ENCODE peak calls at places on chromosome 13, in eight cellular contexts. One of them, this sample, is unnamed.

GRCh38 chr13:103948477-103948876 is 882.3 kb upstream of the SLC10A2 start:
- DNase-seq in H54: no peak
- DNase-seq in stimulated activated CD4-positive, alpha-beta T cell treated with anti-CD3 and anti-CD28 coated beads, Interleukin-15, amount 100 ng/mL, for 1 hour: no peak
- DNase-seq in pancreas: no peak
- DNase-seq in dermis blood vessel endothelial cell: peak; percentile 66
- DNase-seq in effector memory CD4-positive, alpha-beta T cell: no peak
- DNase-seq in tibial nerve: no peak
- DNase-seq in stimulated activated naive B cell treated with anti-CD40 and anti-IgM and Interleukin-4, amounts not matched to agents 10 μg/mL and 1 μg/mL and 100 μg/mL, for 72 hours: no peak
- DNase-seq in this sample: no peak

GRCh38 chr13:65264066-65264465 is 1966.1 kb downstream of the PCDH9 start:
- DNase-seq in H54: no peak
- DNase-seq in stimulated activated CD4-positive, alpha-beta T cell treated with anti-CD3 and anti-CD28 coated beads, Interleukin-15, amount 100 ng/mL, for 1 hour: no peak
- DNase-seq in pancreas: no peak
- DNase-seq in dermis blood vessel endothelial cell: no peak
- DNase-seq in effector memory CD4-positive, alpha-beta T cell: no peak
- DNase-seq in tibial nerve: no peak
- DNase-seq in stimulated activated naive B cell treated with anti-CD40 and anti-IgM and Interleukin-4, amounts not matched to agents 10 μg/mL and 1 μg/mL and 100 μg/mL, for 72 hours: no peak
- DNase-seq in this sample: no peak

GRCh38 chr13:63124863-63125262 is 1709.2 kb upstream of the PCDH20 start:
- DNase-seq in H54: no peak
- DNase-seq in stimulated activated CD4-positive, alpha-beta T cell treated with anti-CD3 and anti-CD28 coated beads, Interleukin-15, amount 100 ng/mL, for 1 hour: no peak
- DNase-seq in pancreas: no peak
- DNase-seq in dermis blood vessel endothelial cell: peak; percentile 19
- DNase-seq in effector memory CD4-positive, alpha-beta T cell: no peak
- DNase-seq in tibial nerve: no peak
- DNase-seq in stimulated activated naive B cell treated with anti-CD40 and anti-IgM and Interleukin-4, amounts not matched to agents 10 μg/mL and 1 μg/mL and 100 μg/mL, for 72 hours: no peak
- DNase-seq in this sample: peak; percentile 8

GRCh38 chr13:23681253-23681652 is 111.0 kb downstream of the TNFRSF19 start:
- DNase-seq in H54: no peak
- DNase-seq in stimulated activated CD4-positive, alpha-beta T cell treated with anti-CD3 and anti-CD28 coated beads, Interleukin-15, amount 100 ng/mL, for 1 hour: no peak
- DNase-seq in pancreas: no peak
- DNase-seq in dermis blood vessel endothelial cell: no peak
- DNase-seq in effector memory CD4-positive, alpha-beta T cell: no peak
- DNase-seq in tibial nerve: no peak
- DNase-seq in stimulated activated naive B cell treated with anti-CD40 and anti-IgM and Interleukin-4, amounts not matched to agents 10 μg/mL and 1 μg/mL and 100 μg/mL, for 72 hours: no peak
- DNase-seq in this sample: no peak

GRCh38 chr13:45209229-45209628 is 8.4 kb upstream of the KCTD4 start:
- DNase-seq in H54: no peak
- DNase-seq in stimulated activated CD4-positive, alpha-beta T cell treated with anti-CD3 and anti-CD28 coated beads, Interleukin-15, amount 100 ng/mL, for 1 hour: no peak
- DNase-seq in pancreas: no peak
- DNase-seq in dermis blood vessel endothelial cell: no peak
- DNase-seq in effector memory CD4-positive, alpha-beta T cell: no peak
- DNase-seq in tibial nerve: no peak
- DNase-seq in stimulated activated naive B cell treated with anti-CD40 and anti-IgM and Interleukin-4, amounts not matched to agents 10 μg/mL and 1 μg/mL and 100 μg/mL, for 72 hours: no peak
- DNase-seq in this sample: no peak

GRCh38 chr13:98439896-98440295 is 137.0 kb downstream of the STK24 start:
- DNase-seq in H54: no peak
- DNase-seq in stimulated activated CD4-positive, alpha-beta T cell treated with anti-CD3 and anti-CD28 coated beads, Interleukin-15, amount 100 ng/mL, for 1 hour: no peak
- DNase-seq in pancreas: no peak
- DNase-seq in dermis blood vessel endothelial cell: no peak
- DNase-seq in effector memory CD4-positive, alpha-beta T cell: no peak
- DNase-seq in tibial nerve: no peak
- DNase-seq in stimulated activated naive B cell treated with anti-CD40 and anti-IgM and Interleukin-4, amounts not matched to agents 10 μg/mL and 1 μg/mL and 100 μg/mL, for 72 hours: no peak
- DNase-seq in this sample: no peak

GRCh38 chr13:30872685-30873443 is 33.2 kb upstream of the MEDAG start:
- DNase-seq in H54: peak; percentile 52
- DNase-seq in stimulated activated CD4-positive, alpha-beta T cell treated with anti-CD3 and anti-CD28 coated beads, Interleukin-15, amount 100 ng/mL, for 1 hour: no peak
- DNase-seq in pancreas: no peak
- DNase-seq in dermis blood vessel endothelial cell: peak; percentile 93
- DNase-seq in effector memory CD4-positive, alpha-beta T cell: no peak
- DNase-seq in tibial nerve: peak; percentile 67
- DNase-seq in stimulated activated naive B cell treated with anti-CD40 and anti-IgM and Interleukin-4, amounts not matched to agents 10 μg/mL and 1 μg/mL and 100 μg/mL, for 72 hours: no peak
- DNase-seq in this sample: no peak

GRCh38 chr13:51501592-51502205 is 48.9 kb upstream of the INTS6 start:
- DNase-seq in H54: peak; percentile 26
- DNase-seq in stimulated activated CD4-positive, alpha-beta T cell treated with anti-CD3 and anti-CD28 coated beads, Interleukin-15, amount 100 ng/mL, for 1 hour: no peak
- DNase-seq in pancreas: no peak
- DNase-seq in dermis blood vessel endothelial cell: no peak
- DNase-seq in effector memory CD4-positive, alpha-beta T cell: no peak
- DNase-seq in tibial nerve: no peak
- DNase-seq in stimulated activated naive B cell treated with anti-CD40 and anti-IgM and Interleukin-4, amounts not matched to agents 10 μg/mL and 1 μg/mL and 100 μg/mL, for 72 hours: no peak
- DNase-seq in this sample: no peak

GRCh38 chr13:94209110-94209509 is 270.4 kb downstream of the DCT start:
- DNase-seq in H54: no peak
- DNase-seq in stimulated activated CD4-positive, alpha-beta T cell treated with anti-CD3 and anti-CD28 coated beads, Interleukin-15, amount 100 ng/mL, for 1 hour: no peak
- DNase-seq in pancreas: no peak
- DNase-seq in dermis blood vessel endothelial cell: no peak
- DNase-seq in effector memory CD4-positive, alpha-beta T cell: no peak
- DNase-seq in tibial nerve: no peak
- DNase-seq in stimulated activated naive B cell treated with anti-CD40 and anti-IgM and Interleukin-4, amounts not matched to agents 10 μg/mL and 1 μg/mL and 100 μg/mL, for 72 hours: no peak
- DNase-seq in this sample: no peak

GRCh38 chr13:26694609-26695359 is 65.8 kb downstream of the GPR12 start:
- DNase-seq in H54: no peak
- DNase-seq in stimulated activated CD4-positive, alpha-beta T cell treated with anti-CD3 and anti-CD28 coated beads, Interleukin-15, amount 100 ng/mL, for 1 hour: no peak
- DNase-seq in pancreas: no peak
- DNase-seq in dermis blood vessel endothelial cell: no peak
- DNase-seq in effector memory CD4-positive, alpha-beta T cell: no peak
- DNase-seq in tibial nerve: no peak
- DNase-seq in stimulated activated naive B cell treated with anti-CD40 and anti-IgM and Interleukin-4, amounts not matched to agents 10 μg/mL and 1 μg/mL and 100 μg/mL, for 72 hours: no peak
- DNase-seq in this sample: no peak

GRCh38 chr13:89688908-89689307 is 1658.6 kb upstream of the MIR17HG start:
- DNase-seq in H54: no peak
- DNase-seq in stimulated activated CD4-positive, alpha-beta T cell treated with anti-CD3 and anti-CD28 coated beads, Interleukin-15, amount 100 ng/mL, for 1 hour: no peak
- DNase-seq in pancreas: no peak
- DNase-seq in dermis blood vessel endothelial cell: no peak
- DNase-seq in effector memory CD4-positive, alpha-beta T cell: no peak
- DNase-seq in tibial nerve: no peak
- DNase-seq in stimulated activated naive B cell treated with anti-CD40 and anti-IgM and Interleukin-4, amounts not matched to agents 10 μg/mL and 1 μg/mL and 100 μg/mL, for 72 hours: no peak
- DNase-seq in this sample: peak; percentile 9

GRCh38 chr13:112066624-112067004 is 335 bp upstream of the SOX1 start:
- DNase-seq in H54: no peak
- DNase-seq in stimulated activated CD4-positive, alpha-beta T cell treated with anti-CD3 and anti-CD28 coated beads, Interleukin-15, amount 100 ng/mL, for 1 hour: no peak
- DNase-seq in pancreas: no peak
- DNase-seq in dermis blood vessel endothelial cell: peak; percentile 23
- DNase-seq in effector memory CD4-positive, alpha-beta T cell: peak; percentile 21
- DNase-seq in tibial nerve: no peak
- DNase-seq in stimulated activated naive B cell treated with anti-CD40 and anti-IgM and Interleukin-4, amounts not matched to agents 10 μg/mL and 1 μg/mL and 100 μg/mL, for 72 hours: no peak
- DNase-seq in this sample: peak; percentile 4

GRCh38 chr13:20191311-20191901 is 1.3 kb downstream of the GJB2 start:
- DNase-seq in H54: no peak
- DNase-seq in stimulated activated CD4-positive, alpha-beta T cell treated with anti-CD3 and anti-CD28 coated beads, Interleukin-15, amount 100 ng/mL, for 1 hour: no peak
- DNase-seq in pancreas: peak; percentile 68
- DNase-seq in dermis blood vessel endothelial cell: no peak
- DNase-seq in effector memory CD4-positive, alpha-beta T cell: no peak
- DNase-seq in tibial nerve: no peak
- DNase-seq in stimulated activated naive B cell treated with anti-CD40 and anti-IgM and Interleukin-4, amounts not matched to agents 10 μg/mL and 1 μg/mL and 100 μg/mL, for 72 hours: no peak
- DNase-seq in this sample: no peak

GRCh38 chr13:73754727-73755292 is 379.4 kb downstream of the KLF12 start:
- DNase-seq in H54: peak; percentile 16
- DNase-seq in stimulated activated CD4-positive, alpha-beta T cell treated with anti-CD3 and anti-CD28 coated beads, Interleukin-15, amount 100 ng/mL, for 1 hour: no peak
- DNase-seq in pancreas: no peak
- DNase-seq in dermis blood vessel endothelial cell: peak; percentile 81
- DNase-seq in effector memory CD4-positive, alpha-beta T cell: no peak
- DNase-seq in tibial nerve: peak; percentile 79
- DNase-seq in stimulated activated naive B cell treated with anti-CD40 and anti-IgM and Interleukin-4, amounts not matched to agents 10 μg/mL and 1 μg/mL and 100 μg/mL, for 72 hours: no peak
- DNase-seq in this sample: peak; percentile 75

GRCh38 chr13:92806215-92806614 is 420.4 kb upstream of the GPC6 start:
- DNase-seq in H54: peak; percentile 4
- DNase-seq in stimulated activated CD4-positive, alpha-beta T cell treated with anti-CD3 and anti-CD28 coated beads, Interleukin-15, amount 100 ng/mL, for 1 hour: no peak
- DNase-seq in pancreas: no peak
- DNase-seq in dermis blood vessel endothelial cell: no peak
- DNase-seq in effector memory CD4-positive, alpha-beta T cell: no peak
- DNase-seq in tibial nerve: no peak
- DNase-seq in stimulated activated naive B cell treated with anti-CD40 and anti-IgM and Interleukin-4, amounts not matched to agents 10 μg/mL and 1 μg/mL and 100 μg/mL, for 72 hours: no peak
- DNase-seq in this sample: no peak

GRCh38 chr13:39766464-39767167 is 111.2 kb downstream of the COG6 start:
- DNase-seq in H54: no peak
- DNase-seq in stimulated activated CD4-positive, alpha-beta T cell treated with anti-CD3 and anti-CD28 coated beads, Interleukin-15, amount 100 ng/mL, for 1 hour: no peak
- DNase-seq in pancreas: no peak
- DNase-seq in dermis blood vessel endothelial cell: no peak
- DNase-seq in effector memory CD4-positive, alpha-beta T cell: no peak
- DNase-seq in tibial nerve: no peak
- DNase-seq in stimulated activated naive B cell treated with anti-CD40 and anti-IgM and Interleukin-4, amounts not matched to agents 10 μg/mL and 1 μg/mL and 100 μg/mL, for 72 hours: no peak
- DNase-seq in this sample: peak; percentile 83

GRCh38 chr13:102799544-102800144 is 725 bp downstream of the BIVM start:
- DNase-seq in H54: peak; percentile 49
- DNase-seq in stimulated activated CD4-positive, alpha-beta T cell treated with anti-CD3 and anti-CD28 coated beads, Interleukin-15, amount 100 ng/mL, for 1 hour: no peak
- DNase-seq in pancreas: peak; percentile 78
- DNase-seq in dermis blood vessel endothelial cell: peak; percentile 43
- DNase-seq in effector memory CD4-positive, alpha-beta T cell: no peak
- DNase-seq in tibial nerve: no peak
- DNase-seq in stimulated activated naive B cell treated with anti-CD40 and anti-IgM and Interleukin-4, amounts not matched to agents 10 μg/mL and 1 μg/mL and 100 μg/mL, for 72 hours: no peak
- DNase-seq in this sample: peak; percentile 24

This sample was measured in cerebellar cortex.